ENCODE peak calls at places on chromosomes 7 and 10, in ten cellular contexts. O is fibroblast of mammary gland, C is osteocyte, J is H9, A is upper lobe of right lung, P is thoracic aorta, G is breast epithelium, B is A549, F is body of pancreas, H is cardiac fibroblast. T is an unnamed sample.

GRCh38 chr10:8065651-8066050 is 11.2 kb downstream of the GATA3 start:
- DNase-seq in O (no peak), F (no peak), B (no peak), G (no peak), H (peak), C (no peak), A (no peak), P (no peak), J (no peak), T (no peak)

GRCh38 chr10:118339096-118339495 is 3.0 kb downstream of the FAM204A start:
- DNase-seq in C (no peak), J (no peak), H (no peak), G (no peak), A (no peak), F (no peak), P (no peak), B (no peak), O (no peak), T (no peak)

GRCh38 chr10:34313353-34313752 is 501.7 kb downstream of the PARD3 start:
- DNase-seq in O (no peak), G (no peak), C (no peak), F (no peak), B (no peak), J (no peak), P (no peak), H (no peak), A (no peak), T (no peak)

GRCh38 chr7:132576723-132577089 is 436 bp upstream of the PLXNA4 start:
- DNase-seq in J (no peak), P (no peak), G (no peak), O (no peak), F (no peak), A (no peak), B (no peak), C (no peak), H (no peak), T (no peak)

GRCh38 chr7:4015996-4016395 is 666.1 kb upstream of the FOXK1 start:
- DNase-seq in B (no peak), G (no peak), P (no peak), O (no peak), C (peak), H (no peak), J (no peak), F (no peak), A (no peak), T (no peak)

GRCh38 chr7:71752171-71752935 is 620.4 kb downstream of the GALNT17 start:
- DNase-seq in A (peak), B (peak), O (no peak), C (peak), P (no peak), H (peak), G (no peak), F (peak), J (peak), T (peak)

GRCh38 chr7:13879143-13879542 is 110.3 kb downstream of the ETV1 start:
- DNase-seq in A (no peak), F (no peak), O (no peak), J (no peak), G (no peak), B (no peak), H (no peak), P (no peak), C (no peak), T (no peak)

GRCh38 chr7:123455965-123456364 is 78.4 kb downstream of the IQUB start:
- DNase-seq in P (no peak), H (no peak), C (no peak), B (no peak), F (no peak), O (no peak), J (no peak), G (no peak), A (no peak), T (no peak)

GRCh38 chr10:69089638-69090599 is 2.0 kb downstream of the SRGN start:
- DNase-seq in H (peak), O (peak), J (no peak), G (peak), B (no peak), C (no peak), F (no peak), P (no peak), A (no peak), T (no peak)

GRCh38 chr7:155287229-155287935 is 10.3 kb upstream of the INSIG1 start:
- DNase-seq in C (no peak), P (no peak), A (no peak), B (no peak), F (no peak), O (no peak), H (no peak), G (no peak), J (no peak), T (no peak)

GRCh38 chr7:47941136-47941844 is 7.0 kb downstream of the PKD1L1 start:
- DNase-seq in A (no peak), F (no peak), J (no peak), O (peak), C (peak), G (peak), B (no peak), P (peak), H (peak), T (no peak)

GRCh38 chr7:93232673-93233018 is 480 bp downstream of the VPS50 start:
- DNase-seq in A (no peak), J (no peak), C (no peak), B (peak), F (no peak), H (no peak), O (no peak), G (no peak), P (no peak), T (no peak)

GRCh38 chr7:151125459-151125834 is 39.2 kb downstream of the AGAP3 start:
- DNase-seq in F (no peak), C (no peak), J (peak), H (no peak), B (no peak), G (no peak), P (no peak), O (no peak), A (no peak), T (no peak)

GRCh38 chr7:122902751-122903495 is 16.7 kb upstream of the CADPS2 start:
- DNase-seq in J (no peak), G (no peak), H (peak), B (peak), F (no peak), P (no peak), C (no peak), O (peak), A (no peak), T (no peak)

GRCh38 chr7:43341132-43341531 is 228.7 kb downstream of the HECW1 start:
- DNase-seq in F (no peak), O (no peak), C (no peak), B (no peak), G (no peak), P (no peak), A (no peak), H (no peak), J (no peak), T (no peak)

GRCh38 chr7:111744501-111745155 is 182.3 kb upstream of the IMMP2L start:
- DNase-seq in B (no peak), C (no peak), P (no peak), O (peak), J (no peak), A (no peak), G (no peak), H (peak), F (no peak), T (no peak)

GRCh38 chr10:62732841-62733653 is 71.5 kb upstream of the ADO start:
- DNase-seq in B (no peak), O (peak), J (no peak), H (peak), G (no peak), C (no peak), A (no peak), F (no peak), P (no peak), T (no peak)

GRCh38 chr7:6256709-6257535 is 15.5 kb downstream of the CYTH3 start:
- DNase-seq in J (no peak), O (peak), H (peak), F (no peak), B (no peak), G (no peak), C (no peak), A (no peak), P (no peak), T (no peak)

GRCh38 chr7:153397906-153398305 is 638.4 kb downstream of the ACTR3B start:
- DNase-seq in H (no peak), G (no peak), J (no peak), P (no peak), O (no peak), B (no peak), A (no peak), C (no peak), F (no peak), T (no peak)

GRCh38 chr10:54904833-54905232 is 103.8 kb upstream of the PCDH15 start:
- DNase-seq in F (no peak), O (no peak), H (no peak), J (no peak), A (no peak), P (no peak), G (no peak), C (no peak), B (no peak), T (no peak)

GRCh38 chr7:80884511-80885195 is 34.2 kb downstream of the SEMA3C start:
- DNase-seq in G (no peak), F (no peak), P (no peak), O (peak), B (peak), J (no peak), C (no peak), H (peak), A (no peak), T (no peak)

GRCh38 chr10:117092386-117092785 is 45.7 kb downstream of the VAX1 start:
- DNase-seq in H (no peak), G (no peak), O (no peak), J (no peak), F (no peak), P (no peak), B (no peak), C (no peak), A (no peak), T (no peak)

GRCh38 chr10:486668-487067 is 202.8 kb downstream of the DIP2C start:
- DNase-seq in P (no peak), G (peak), F (no peak), C (peak), O (no peak), H (no peak), B (no peak), A (peak), J (peak), T (no peak)

GRCh38 chr7:20440472-20441105 is 109.9 kb downstream of the ITGB8 start:
- DNase-seq in F (peak), J (peak), A (no peak), C (no peak), P (no peak), G (no peak), O (peak), B (peak), H (peak), T (no peak)

GRCh38 chr7:130595986-130596385 is 72.6 kb downstream of the COPG2 start:
- DNase-seq in B (peak), G (no peak), C (no peak), J (no peak), F (no peak), O (peak), A (no peak), H (peak), P (no peak), T (no peak)

DNA sequence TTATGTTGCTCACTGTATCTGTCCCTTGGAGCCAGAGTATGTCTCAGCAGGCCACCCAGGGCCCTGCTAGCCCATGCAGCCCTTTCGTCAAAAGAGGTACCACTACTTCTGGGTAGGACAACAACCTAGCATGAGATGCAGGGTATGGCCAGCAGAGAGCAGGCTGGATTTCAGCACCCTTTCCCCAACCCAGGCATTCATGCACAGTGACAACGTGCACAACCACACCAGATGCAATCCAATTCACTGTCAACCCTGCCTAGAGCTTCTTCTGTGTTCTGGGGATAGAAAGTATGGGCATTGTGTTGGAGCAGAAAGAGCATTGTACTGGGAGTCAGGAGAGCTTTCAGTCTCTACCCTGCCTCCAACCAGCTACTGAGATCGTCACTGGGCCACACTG is 37.9 kb downstream of the JAZF1 start:
- DNase-seq in G (no peak), O (no peak), F (no peak), B (no peak), H (no peak), J (no peak), P (no peak), C (no peak), A (no peak), T (no peak)
- TF ChIP-seq CTCF in G (no peak), O (no peak), F (no peak), B (no peak), H (no peak), J (peak), P (no peak), C (no peak), A (no peak), T (no peak)

DNA sequence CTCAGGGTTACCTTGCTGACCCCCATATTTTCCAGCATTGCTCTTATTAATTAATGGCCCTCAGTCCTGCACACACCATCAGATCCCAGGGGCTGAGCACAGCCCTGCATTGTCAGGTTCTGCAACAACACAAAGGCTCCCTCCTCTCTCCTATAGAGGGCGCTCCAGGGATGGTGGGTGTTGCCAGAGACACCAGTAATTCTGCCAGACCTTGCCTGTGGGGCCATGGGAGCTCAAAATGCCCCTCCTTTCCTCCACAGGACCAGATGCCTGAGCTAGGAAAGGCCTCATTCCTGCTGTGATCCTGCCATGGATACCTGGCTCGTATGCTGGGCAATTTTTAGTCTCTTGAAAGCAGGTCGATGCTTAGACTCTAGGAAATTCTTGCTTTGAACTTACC is 42.8 kb upstream of the PRSS58 start:
- DNase-seq in H (no peak), F (no peak), O (peak), C (no peak), J (peak), P (no peak), B (peak), G (no peak), A (no peak), T (no peak)
- TF ChIP-seq CTCF in H (peak), F (no peak), O (peak), C (peak), J (peak), P (no peak), B (no peak), G (no peak), A (no peak), T (no peak)

GRCh38 chr10:110919349-110919931 is at the start of gene SHOC2:
- DNase-seq in G (peak), C (peak), B (no peak), H (no peak), F (peak), P (no peak), O (no peak), A (peak), J (peak), T (peak)

GRCh38 chr10:110919971-110920881 is 822 bp downstream of the SHOC2 start:
- DNase-seq in G (peak), B (peak), J (peak), H (peak), O (peak), A (peak), P (no peak), C (no peak), F (peak), T (peak)

GRCh38 chr10:110918269-110918632 is 729 bp downstream of the BBIP1 start:
- DNase-seq in F (peak), C (no peak), B (peak), G (peak), P (peak), A (peak), H (peak), O (peak), J (peak), T (peak)

GRCh38 chr10:110916554-110917346 is 2.2 kb downstream of the BBIP1 start:
- DNase-seq in H (peak), P (no peak), C (no peak), G (no peak), B (peak), O (peak), F (peak), J (no peak), A (no peak), T (no peak)

DNA sequence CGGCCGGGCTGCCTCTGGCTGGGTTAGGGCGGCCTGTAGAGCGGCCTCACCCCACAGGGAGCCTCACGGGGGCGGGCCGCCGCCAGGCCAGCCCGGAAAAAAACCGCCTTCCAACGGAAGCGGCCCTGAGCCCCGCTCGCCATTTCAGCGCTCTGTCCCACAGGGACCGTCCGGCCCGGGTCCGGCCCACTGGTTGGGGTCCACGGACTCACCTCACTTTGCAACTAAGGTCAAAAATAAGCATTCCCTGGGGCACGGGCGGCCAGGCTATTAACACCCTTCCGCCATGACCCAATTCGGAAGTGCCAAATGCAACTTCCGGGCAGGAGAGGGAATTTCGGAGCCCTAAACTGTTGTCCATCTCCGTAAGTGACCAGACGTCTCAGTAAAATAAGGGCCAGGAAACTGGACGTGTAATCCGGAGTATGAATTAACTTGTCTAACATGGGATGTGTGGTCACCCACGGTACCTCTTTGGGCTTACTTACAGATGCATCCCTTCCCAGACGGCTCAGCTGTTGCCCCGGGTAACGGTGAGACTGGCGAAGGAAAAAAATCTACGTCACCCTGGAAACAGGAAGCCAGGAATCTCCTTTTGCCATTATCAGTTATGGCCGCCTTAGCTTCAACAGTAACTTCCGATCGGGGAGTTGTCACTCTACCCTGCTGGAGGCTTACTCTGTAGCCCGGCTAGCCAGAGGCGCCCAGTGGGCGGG is at the start of gene BBIP1:
- DNase-seq in F (no peak), P (peak), C (peak), O (peak), J (no peak), B (peak), A (no peak), H (peak), G (no peak), T (no peak)
- TF ChIP-seq CTCF in F (no peak), P (no peak), C (no peak), O (no peak), J (no peak), B (no peak), A (no peak), H (no peak), G (no peak), T (no peak)

GRCh38 chr10:5293691-5294550 is 70.8 kb upstream of the UCN3 start:
- DNase-seq in P (no peak), F (peak), H (peak), C (no peak), A (peak), J (peak), O (peak), G (no peak), B (peak), T (no peak)
- TF ChIP-seq CTCF in P (no peak), F (peak), H (peak), C (peak), A (peak), J (peak), O (peak), G (no peak), B (peak), T (no peak)

DNA sequence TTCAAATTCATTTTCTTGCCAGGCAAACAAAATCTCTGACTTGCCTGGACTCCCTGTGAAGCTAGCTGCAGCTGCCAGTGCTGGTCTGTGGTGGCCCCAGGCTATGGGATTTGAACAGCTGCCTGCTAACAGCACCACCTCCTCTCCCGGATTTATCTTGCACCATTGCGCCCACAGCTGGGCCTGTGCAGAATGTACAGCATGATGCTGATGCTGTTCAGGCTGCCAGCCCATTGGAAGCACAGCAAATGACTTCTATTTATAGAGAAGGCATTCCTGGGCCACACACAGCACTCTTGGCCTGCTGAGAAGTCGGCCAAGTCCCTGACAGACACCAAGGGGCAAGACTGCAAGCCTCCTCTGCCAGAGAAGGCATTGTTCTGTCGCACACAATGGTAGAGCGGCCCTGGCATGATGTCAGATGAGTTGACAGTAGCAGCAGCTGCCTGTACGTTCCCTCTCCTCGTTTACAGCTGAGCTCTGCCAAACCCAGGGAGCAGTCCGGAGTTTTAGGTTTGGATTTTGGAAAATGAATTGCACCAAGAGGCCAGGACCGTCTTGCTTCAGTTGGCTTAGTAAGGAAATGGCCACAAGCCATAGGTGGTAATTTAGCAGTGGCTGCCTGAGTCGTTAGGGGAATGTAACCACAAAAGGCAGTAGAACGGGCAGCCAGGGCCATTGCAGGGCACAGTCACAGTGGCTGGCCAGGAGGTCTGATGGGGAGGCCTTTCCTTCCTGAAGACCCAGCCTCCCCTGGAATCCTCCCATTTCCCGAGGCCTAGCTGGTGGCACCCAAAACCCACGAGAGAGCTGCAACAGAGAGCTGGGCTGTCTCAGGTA is 38.5 kb downstream of the MTURN start:
- DNase-seq in H (peak), G (peak), O (peak), P (peak), J (no peak), B (peak), F (peak), A (peak), C (peak), T (no peak)
- TF ChIP-seq CTCF in H (no peak), G (no peak), O (peak), P (no peak), J (no peak), B (no peak), F (no peak), A (peak), C (peak), T (no peak)

DNA sequence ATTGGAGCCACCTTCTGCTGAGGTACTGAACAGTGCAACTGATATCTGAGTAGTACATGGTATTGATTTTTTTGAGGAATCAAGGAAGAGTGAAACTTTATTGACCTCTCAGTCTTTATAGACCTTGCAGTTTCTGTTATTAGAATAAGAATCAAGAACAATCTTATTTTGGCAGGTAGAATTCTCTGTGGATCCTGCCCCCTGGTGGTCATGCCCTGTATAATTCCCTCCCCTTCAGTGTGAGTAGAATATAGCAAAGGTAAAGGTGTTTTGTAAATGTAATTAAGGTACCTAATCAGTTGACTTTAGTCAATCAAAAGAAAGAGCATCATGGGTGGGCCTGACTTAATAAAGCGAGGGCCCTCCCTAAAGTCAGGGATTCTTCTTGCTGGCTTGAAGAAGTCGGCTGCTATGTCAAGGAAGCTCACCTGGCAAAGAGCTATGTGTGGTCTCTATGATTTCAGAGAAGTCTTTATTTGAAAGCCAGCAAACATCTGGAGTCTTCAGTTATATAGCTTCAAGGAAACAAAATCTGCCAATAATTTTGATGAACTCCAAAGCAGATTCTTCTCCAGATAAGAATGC is 142.8 kb downstream of the LSM5 start:
- DNase-seq in A (no peak), G (no peak), F (no peak), B (peak), P (no peak), J (no peak), O (peak), H (peak), C (no peak), T (no peak)
- TF ChIP-seq CTCF in A (peak), G (no peak), F (no peak), B (peak), P (peak), J (peak), O (peak), H (peak), C (peak), T (peak)

T was measured in mesothelial cell of epicardium.